ENCODE peak calls at places on chromosomes 6 and 20, in five cellular contexts. R is sigmoid colon, X is left ventricle myocardium inferior, S is coronary artery, K is IMR-90. V is an unnamed sample.
A peak's percentile ranks its signal among the peaks of the same experiment; 100 is the strongest.

GRCh38 chr6:112218563-112218962 is 35.8 kb downstream of the LAMA4 start:
- DNase-seq in R (peak; percentile 90), X (peak; percentile 74), K (no peak), S (no peak), V (peak; percentile 32)

GRCh38 chr6:55474386-55474785 is 104.6 kb downstream of the HMGCLL1 start:
- DNase-seq in S (no peak), R (no peak), X (no peak), K (peak; percentile 10), V (no peak)

GRCh38 chr20:47405775-47406325 is 49.4 kb upstream of the ZMYND8 start:
- DNase-seq in R (no peak), K (no peak), X (no peak), S (no peak), V (no peak)

GRCh38 chr6:142728367-142728766 is 216.6 kb downstream of the HIVEP2 start:
- DNase-seq in K (no peak), X (no peak), R (no peak), S (no peak), V (no peak)

GRCh38 chr6:146361367-146361924 is 182.2 kb upstream of the RAB32 start:
- DNase-seq in X (peak; percentile 40), K (no peak), R (no peak), S (no peak), V (no peak)

GRCh38 chr20:23879328-23879798 is at the start of gene CST5:
- DNase-seq in K (no peak), R (no peak), S (no peak), X (no peak), V (no peak)

GRCh38 chr20:53208110-53208908 is 236.2 kb downstream of the TSHZ2 start:
- DNase-seq in K (no peak), X (no peak), S (no peak), R (no peak), V (no peak)

GRCh38 chr6:134315974-134316391 is 1.9 kb downstream of the SGK1 start:
- DNase-seq in K (no peak), S (no peak), R (no peak), X (no peak), V (no peak)

GRCh38 chr6:2634151-2634964 is 116.4 kb downstream of the MYLK4 start:
- DNase-seq in K (peak; percentile 81), R (peak; percentile 92), S (peak; percentile 90), X (peak; percentile 86), V (peak; percentile 84)

GRCh38 chr20:57618091-57618765 is 2.0 kb downstream of the ZBP1 start:
- DNase-seq in R (no peak), X (no peak), S (peak; percentile 52), K (no peak), V (peak; percentile 28)

GRCh38 chr20:51434556-51435256 is 107.8 kb downstream of the NFATC2 start:
- DNase-seq in K (peak; percentile 91), S (no peak), X (no peak), R (no peak), V (no peak)

GRCh38 chr6:170117111-170117972 is 173.5 kb downstream of the DLL1 start:
- DNase-seq in K (no peak), R (peak; percentile 34), S (peak; percentile 57), X (peak; percentile 3), V (no peak)

GRCh38 chr20:37565134-37565811 is 37.6 kb upstream of the BLCAP start:
- DNase-seq in S (no peak), R (no peak), X (no peak), K (no peak), V (no peak)

GRCh38 chr20:8360035-8360434 is 228.0 kb downstream of the PLCB1 start:
- DNase-seq in S (no peak), K (no peak), R (no peak), X (no peak), V (no peak)

GRCh38 chr6:28807682-28808280 is 116.0 kb downstream of the TRIM27 start:
- DNase-seq in X (no peak), R (no peak), K (peak; percentile 69), S (no peak), V (no peak)

GRCh38 chr6:35719830-35720733 is 16.8 kb upstream of the ARMC12 start:
- DNase-seq in K (peak; percentile 47), R (peak; percentile 79), X (peak; percentile 60), S (peak; percentile 84), V (no peak)

GRCh38 chr6:167826230-167827061 is at the start of gene AFDN:
- DNase-seq in R (peak; percentile 91), K (peak; percentile 21), X (peak; percentile 78), S (peak; percentile 86), V (peak; percentile 60)

GRCh38 chr6:27383011-27383410 is 5.5 kb upstream of the ZNF391 start:
- DNase-seq in X (no peak), S (no peak), R (no peak), K (no peak), V (no peak)

GRCh38 chr6:44665143-44665542 is 277.6 kb downstream of the CDC5L start:
- DNase-seq in X (no peak), R (no peak), S (peak; percentile 62), K (no peak), V (no peak)

GRCh38 chr6:79384845-79385244 is 150.4 kb upstream of the HMGN3 start:
- DNase-seq in X (no peak), K (no peak), S (no peak), R (no peak), V (peak; percentile 58)

GRCh38 chr20:53003420-53003819 is 31.3 kb downstream of the TSHZ2 start:
- DNase-seq in R (no peak), S (no peak), K (no peak), X (no peak), V (no peak)

GRCh38 chr20:57666834-57667157 is 43.0 kb downstream of the PMEPA1 start:
- DNase-seq in X (no peak), K (no peak), R (no peak), S (no peak), V (no peak)

GRCh38 chr6:167893416-167893815 is 66.7 kb downstream of the AFDN start:
- DNase-seq in R (no peak), X (no peak), K (peak; percentile 52), S (no peak), V (no peak)

GRCh38 chr20:63690898-63691710 is 5.3 kb upstream of the TNFRSF6B start:
- DNase-seq in K (no peak), S (peak; percentile 75), X (no peak), R (peak; percentile 70), V (no peak)

GRCh38 chr6:13548500-13549210 is 25.7 kb upstream of the SIRT5 start:
- DNase-seq in K (no peak), X (no peak), R (no peak), S (no peak), V (no peak)

GRCh38 chr6:139534472-139535115 is 160.1 kb upstream of the CITED2 start:
- DNase-seq in R (no peak), X (no peak), K (no peak), S (no peak), V (no peak)

GRCh38 chr20:2387580-2387979 is 6.9 kb downstream of the TGM6 start:
- DNase-seq in X (no peak), R (no peak), K (no peak), S (peak; percentile 36), V (no peak)

GRCh38 chr6:152204584-152204983 is 397.1 kb downstream of the ESR1 start:
- DNase-seq in X (no peak), S (no peak), R (no peak), K (no peak), V (no peak)

GRCh38 chr6:152201134-152201533 is 393.7 kb downstream of the ESR1 start:
- DNase-seq in X (no peak), R (no peak), S (no peak), K (no peak), V (no peak)

GRCh38 chr6:152209211-152209610 is 401.7 kb downstream of the ESR1 start:
- DNase-seq in X (no peak), R (no peak), S (no peak), K (no peak), V (no peak)

GRCh38 chr6:152207915-152208714 is 400.6 kb downstream of the ESR1 start:
- DNase-seq in K (no peak), R (no peak), S (no peak), X (no peak), V (no peak)

GRCh38 chr6:152206072-152206818 is 398.8 kb downstream of the ESR1 start:
- DNase-seq in S (no peak), X (peak; percentile 26), R (peak; percentile 58), K (peak; percentile 8), V (no peak)
- H3K27ac ChIP-seq in S (no peak overlapping the region), X (no peak overlapping the region), R (no peak overlapping the region), K (no peak overlapping the region), V (no peak overlapping the region)

GRCh38 chr6:81697564-81697963 is 54.9 kb downstream of the TENT5A start:
- DNase-seq in S (no peak), K (peak; percentile 55), X (no peak), R (no peak), V (no peak)
- H3K4me3 ChIP-seq in S (no peak overlapping the region), K (no peak overlapping the region), X (no peak overlapping the region), R (no peak overlapping the region), V (no peak overlapping the region)

GRCh38 chr20:760751-761417 is 7.4 kb downstream of the SLC52A3 start:
- DNase-seq in X (no peak), K (no peak), S (no peak), R (no peak), V (no peak)
- TF ChIP-seq CTCF in X (peak; percentile 79), K (peak; percentile 44), S (no peak), R (no peak), V (peak; percentile 44)

DNA sequence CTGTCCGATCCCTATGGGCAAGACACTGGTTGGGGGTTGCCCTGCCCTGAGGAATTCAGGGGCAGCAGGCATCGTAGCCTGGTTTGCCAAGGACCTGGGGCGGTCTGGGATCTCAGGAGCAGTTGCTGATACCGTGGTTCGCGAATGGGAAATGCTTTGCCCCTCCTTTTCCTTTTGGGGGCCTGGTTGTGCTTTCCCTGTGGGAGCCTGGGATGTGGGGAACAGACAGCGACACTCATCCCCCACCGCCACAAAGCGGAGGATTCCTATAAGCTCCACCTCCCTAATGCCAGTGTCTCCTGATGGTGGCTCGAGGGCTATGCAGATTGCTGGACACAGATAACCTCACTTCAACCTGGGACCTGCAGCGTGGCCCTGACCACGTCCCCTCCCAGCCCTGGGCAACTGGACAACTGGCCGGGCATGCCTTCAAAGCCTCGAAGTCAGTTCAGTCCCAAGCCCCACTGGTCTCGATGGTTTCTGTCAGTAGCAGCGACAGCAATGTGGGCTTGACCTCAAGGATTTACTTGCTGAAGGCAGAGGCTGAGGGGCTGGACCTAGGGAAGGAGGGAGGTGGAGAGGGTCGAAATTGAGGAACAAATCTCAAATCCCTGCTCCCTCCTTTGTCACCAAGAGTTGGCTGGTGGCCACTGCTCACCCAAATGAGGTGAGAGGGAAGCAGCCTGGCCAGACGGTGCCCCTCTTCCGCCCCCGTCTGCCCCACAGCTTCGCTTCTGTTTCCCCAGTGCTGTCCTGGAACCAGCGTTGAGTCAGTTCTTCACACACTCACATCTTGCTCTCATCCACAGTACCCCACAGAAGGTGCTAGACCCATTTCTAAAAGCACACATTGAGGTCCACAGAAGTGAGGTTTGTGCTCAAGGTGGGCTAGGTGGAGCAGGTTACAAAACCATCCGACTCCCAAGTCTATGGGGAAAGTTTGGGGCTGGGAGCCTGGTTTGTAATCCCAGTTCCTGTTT is 3.5 kb downstream of the CEBPB start:
- DNase-seq in S (no peak), X (no peak), R (peak; percentile 82), K (peak; percentile 57), V (no peak)
- H3K27ac ChIP-seq in S (peak overlapping the region; percentile 99), X (peak overlapping the region; percentile 99), R (peak overlapping the region; percentile 97), K (peak overlapping the region; percentile 98), V (no peak overlapping the region)